ENCODE peak calls at places on chromosome 16, in ten cellular contexts. O, K, L, R, T, Q, E, X, Z and C are unnamed samples.

GRCh38 chr16:50151744-50152143 is 1.4 kb upstream of the TENT4B start:
- DNase-seq in T (no peak), E (no peak), R (no peak), Q (no peak), L (no peak), O (no peak), Z (no peak), K (no peak), X (no peak), C (no peak)

GRCh38 chr16:359871-360697 is 7.6 kb upstream of the AXIN1 start:
- DNase-seq in X (no peak), O (no peak), R (no peak), Z (no peak), E (no peak), K (no peak), T (no peak), L (no peak), Q (no peak), C (no peak)

GRCh38 chr16:56780646-56781045 is 50.7 kb downstream of the NUP93 start:
- DNase-seq in Z (no peak), Q (no peak), L (no peak), K (no peak), E (no peak), X (no peak), O (no peak), T (no peak), R (no peak), C (no peak)

GRCh38 chr16:63617990-63618763 is 1503.7 kb downstream of the CDH11 start:
- DNase-seq in O (no peak), Q (no peak), R (no peak), T (peak; percentile 35), L (no peak), K (no peak), Z (peak; percentile 9), X (peak; percentile 25), E (no peak), C (no peak)

GRCh38 chr16:65315004-65315398 is 193.1 kb upstream of the CDH11 start:
- DNase-seq in Z (no peak), R (no peak), X (peak; percentile 74), Q (peak; percentile 54), T (no peak), O (no peak), K (no peak), L (no peak), E (peak; percentile 53), C (no peak)

GRCh38 chr16:87581867-87582220 is 20.5 kb upstream of the JPH3 start:
- DNase-seq in R (no peak), K (no peak), E (peak; percentile 85), O (peak; percentile 75), Z (no peak), Q (peak; percentile 77), X (peak; percentile 78), L (no peak), T (no peak), C (no peak)

GRCh38 chr16:55115506-55115905 is 184.8 kb downstream of the IRX5 start:
- DNase-seq in X (no peak), Q (no peak), O (no peak), E (no peak), T (no peak), Z (no peak), R (no peak), K (no peak), L (no peak), C (no peak)

GRCh38 chr16:50917941-50918340 is 176.1 kb downstream of the CYLD start:
- DNase-seq in O (no peak), K (no peak), R (no peak), L (no peak), T (no peak), E (no peak), X (no peak), Z (no peak), Q (no peak), C (no peak)

GRCh38 chr16:66081967-66082366 is 284.5 kb upstream of the CDH5 start:
- DNase-seq in O (no peak), X (no peak), Q (no peak), L (peak; percentile 66), Z (no peak), E (no peak), R (peak; percentile 8), K (no peak), T (peak; percentile 79), C (no peak)

GRCh38 chr16:16109453-16110110 is 113.7 kb downstream of the ABCC6 start:
- DNase-seq in T (no peak), O (no peak), R (no peak), E (no peak), Q (no peak), X (no peak), K (no peak), L (no peak), Z (no peak), C (no peak)

GRCh38 chr16:27322858-27323780 is 9.3 kb downstream of the IL4R start:
- DNase-seq in R (no peak), E (no peak), K (no peak), X (no peak), Z (no peak), T (no peak), O (no peak), L (no peak), Q (no peak), C (no peak)

GRCh38 chr16:15972046-15972868 is 22.8 kb downstream of the ABCC1 start:
- DNase-seq in R (no peak), T (no peak), O (no peak), X (no peak), Q (no peak), Z (no peak), K (no peak), E (no peak), L (no peak), C (no peak)

GRCh38 chr16:74752756-74753155 is 21.9 kb downstream of the FA2H start:
- DNase-seq in Z (no peak), X (no peak), L (no peak), Q (no peak), K (no peak), R (no peak), T (no peak), O (no peak), E (no peak), C (no peak)
- H3K27ac ChIP-seq in Z (no peak overlapping the region), X (no peak overlapping the region), L (no peak overlapping the region), Q (no peak overlapping the region), K (no peak overlapping the region), R (peak overlapping the region; percentile 31), T (no peak overlapping the region), O (no peak overlapping the region), E (no peak overlapping the region), C (peak overlapping the region; percentile 97)

DNA sequence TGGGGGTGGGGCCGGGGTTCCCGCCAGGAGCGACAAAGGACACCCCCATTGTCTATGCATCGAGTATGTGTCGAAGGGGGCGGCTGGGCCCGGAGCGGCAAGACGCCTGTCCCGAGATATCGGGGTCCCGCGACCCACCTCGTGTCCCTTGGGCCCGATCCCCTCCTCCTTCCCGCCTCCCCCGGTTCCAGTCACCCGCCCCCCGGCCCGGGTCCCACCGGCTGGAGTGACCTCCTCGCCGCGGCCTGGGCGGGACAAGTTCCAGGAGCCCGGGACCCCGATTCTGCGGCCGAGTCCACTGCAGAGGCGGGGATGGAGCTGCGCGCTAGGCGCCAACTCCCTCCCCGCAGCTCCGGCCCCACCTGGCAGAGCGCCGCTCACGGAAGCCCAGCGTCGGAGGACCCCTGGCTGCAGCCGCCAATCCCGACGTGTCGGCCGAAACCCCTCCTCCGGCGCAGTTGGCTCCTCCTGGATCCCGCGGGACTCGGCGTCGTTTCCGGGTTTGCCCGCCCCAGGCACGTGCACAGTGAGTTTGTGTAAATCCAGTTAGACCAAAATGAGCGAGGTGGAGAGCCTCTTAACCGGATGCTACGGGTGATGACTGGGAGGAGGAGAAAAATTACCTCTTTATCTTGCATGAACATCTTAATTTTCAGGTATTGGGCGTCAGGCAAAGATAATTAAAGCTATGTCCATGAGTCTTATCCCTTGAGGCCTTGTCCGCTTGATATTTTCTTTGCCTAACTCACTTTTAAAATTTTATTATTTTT is at the start of gene NMRAL1:
- DNase-seq in L (peak; percentile 84), K (peak; percentile 96), Z (peak; percentile 98), Q (peak; percentile 64), X (peak; percentile 90), O (peak; percentile 70), T (peak; percentile 96), E (peak; percentile 89), R (peak; percentile 79), C (no peak)
- H3K27ac ChIP-seq in L (no peak within 1 kb of the TSS), K (peak within 1 kb of the TSS; percentile 85), Z (peak within 1 kb of the TSS; percentile 87), Q (peak within 1 kb of the TSS; percentile 76), X (peak within 1 kb of the TSS; percentile 74), O (peak within 1 kb of the TSS; percentile 86), T (no peak within 1 kb of the TSS), E (peak within 1 kb of the TSS; percentile 87), R (peak within 1 kb of the TSS; percentile 44), C (peak within 1 kb of the TSS; percentile 70)

DNA sequence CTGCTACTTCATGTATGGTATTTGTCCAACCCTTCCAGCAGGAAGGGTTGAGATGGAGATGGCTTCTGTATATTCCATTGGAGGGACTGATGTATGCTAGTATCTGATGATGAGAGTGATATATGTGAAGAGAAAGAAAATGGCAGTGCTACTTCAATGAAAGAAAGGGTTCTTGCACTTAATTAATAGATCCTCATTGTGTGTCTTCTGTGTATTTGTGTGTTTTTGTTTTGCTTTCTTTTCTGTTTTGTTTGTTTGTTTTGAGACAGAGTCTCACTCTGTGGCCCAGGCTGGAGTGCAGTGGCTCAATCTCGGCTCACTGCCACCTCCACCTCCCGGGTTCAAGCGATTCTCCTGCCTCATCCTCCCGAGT is 61.2 kb upstream of the CRYM start:
- DNase-seq in L (no peak), Z (no peak), T (no peak), E (no peak), K (no peak), O (no peak), Q (no peak), X (no peak), R (no peak), C (no peak)
- H3K27ac ChIP-seq in L (no peak overlapping the region), Z (no peak overlapping the region), T (no peak overlapping the region), E (no peak overlapping the region), K (no peak overlapping the region), O (no peak overlapping the region), Q (no peak overlapping the region), X (no peak overlapping the region), R (no peak overlapping the region), C (no peak overlapping the region)

GRCh38 chr16:84874553-84874952 is 54.8 kb downstream of the CRISPLD2 start:
- DNase-seq in X (no peak), K (no peak), Z (no peak), L (no peak), T (no peak), E (no peak), R (no peak), Q (no peak), O (no peak), C (no peak)

GRCh38 chr16:84874983-84875382 is 55.2 kb downstream of the CRISPLD2 start:
- DNase-seq in E (no peak), X (no peak), R (no peak), Z (no peak), T (no peak), L (no peak), O (no peak), Q (no peak), K (no peak), C (no peak)

GRCh38 chr16:84878770-84879169 is 59.0 kb downstream of the CRISPLD2 start:
- DNase-seq in K (no peak), Z (no peak), L (no peak), T (no peak), X (no peak), R (no peak), E (no peak), Q (no peak), O (no peak), C (no peak)

GRCh38 chr16:84875846-84876245 is 56.1 kb downstream of the CRISPLD2 start:
- DNase-seq in O (no peak), R (no peak), K (no peak), E (no peak), T (no peak), Z (no peak), L (no peak), X (no peak), Q (no peak), C (no peak)

GRCh38 chr16:84876873-84877606 is 57.3 kb downstream of the CRISPLD2 start:
- DNase-seq in L (no peak), R (no peak), K (no peak), E (no peak), T (peak; percentile 39), Q (no peak), X (no peak), Z (no peak), O (no peak), C (no peak)
- H3K27ac ChIP-seq in L (no peak overlapping the region), R (no peak overlapping the region), K (no peak overlapping the region), E (no peak overlapping the region), T (no peak overlapping the region), Q (no peak overlapping the region), X (no peak overlapping the region), Z (no peak overlapping the region), O (no peak overlapping the region), C (no peak overlapping the region)